ENCODE peak calls at places on chromosomes 5 and 9, in nine cellular contexts. Z, F, V, I, W, J, U, N and E are unnamed samples.

GRCh38 chr9:98834386-98834785 is 26.9 kb downstream of the GALNT12 start:
- DNase-seq in U (no peak), N (no peak), Z (no peak), V (no peak), I (no peak), J (no peak), W (no peak), F (no peak), E (no peak)

GRCh38 chr9:128094166-128094949 is 26.3 kb downstream of the SLC25A25 start:
- DNase-seq in U (peak; percentile 81), Z (peak; percentile 95), N (peak; percentile 96), F (peak; percentile 94), J (peak; percentile 89), V (peak; percentile 90), I (peak; percentile 95), W (peak; percentile 88), E (peak; percentile 99)

GRCh38 chr5:177447611-177448243 is 1.1 kb downstream of the PRR7 start:
- DNase-seq in W (no peak), I (peak; percentile 79), J (peak; percentile 73), Z (peak; percentile 92), V (peak; percentile 41), N (peak; percentile 76), F (peak; percentile 88), U (no peak), E (peak; percentile 95)

GRCh38 chr5:131521252-131521651 is 113.8 kb downstream of the RAPGEF6 start:
- DNase-seq in F (no peak), I (no peak), N (no peak), W (no peak), J (no peak), U (no peak), V (no peak), Z (no peak), E (no peak)

GRCh38 chr9:124685217-124685616 is 85.9 kb downstream of the NR6A1 start:
- DNase-seq in U (no peak), I (no peak), F (no peak), W (no peak), V (no peak), N (no peak), Z (peak; percentile 59), J (no peak), E (peak; percentile 66)

GRCh38 chr5:98913911-98914310 is 14.9 kb downstream of the CHD1 start:
- DNase-seq in N (no peak), F (no peak), U (no peak), V (no peak), Z (no peak), J (no peak), W (no peak), I (no peak), E (no peak)

GRCh38 chr9:85431396-85432102 is 310.2 kb downstream of the AGTPBP1 start:
- DNase-seq in F (no peak), W (no peak), U (no peak), J (no peak), Z (no peak), V (no peak), I (no peak), N (no peak), E (no peak)

GRCh38 chr5:158194561-158194961 is 335.6 kb upstream of the CLINT1 start:
- DNase-seq in F (no peak), U (no peak), Z (no peak), N (no peak), W (no peak), J (no peak), V (no peak), I (no peak), E (no peak)

GRCh38 chr5:51556833-51557232 is 173.6 kb downstream of the ISL1 start:
- DNase-seq in N (no peak), J (no peak), V (no peak), U (no peak), W (no peak), Z (no peak), F (no peak), I (no peak), E (no peak)

GRCh38 chr9:19232117-19232829 is 1.8 kb downstream of the DENND4C start:
- DNase-seq in W (no peak), Z (no peak), I (no peak), F (no peak), J (no peak), U (no peak), V (no peak), N (no peak), E (no peak)

GRCh38 chr5:91925249-91925648 is 542.1 kb upstream of the ARRDC3 start:
- DNase-seq in F (no peak), Z (no peak), U (no peak), J (no peak), N (no peak), V (no peak), W (no peak), I (no peak), E (no peak)
- TF ChIP-seq POLR2A in F (no peak), Z (no peak), U (no peak), J (no peak), N (no peak), V (no peak), W (no peak), I (no peak), E (no peak)

DNA sequence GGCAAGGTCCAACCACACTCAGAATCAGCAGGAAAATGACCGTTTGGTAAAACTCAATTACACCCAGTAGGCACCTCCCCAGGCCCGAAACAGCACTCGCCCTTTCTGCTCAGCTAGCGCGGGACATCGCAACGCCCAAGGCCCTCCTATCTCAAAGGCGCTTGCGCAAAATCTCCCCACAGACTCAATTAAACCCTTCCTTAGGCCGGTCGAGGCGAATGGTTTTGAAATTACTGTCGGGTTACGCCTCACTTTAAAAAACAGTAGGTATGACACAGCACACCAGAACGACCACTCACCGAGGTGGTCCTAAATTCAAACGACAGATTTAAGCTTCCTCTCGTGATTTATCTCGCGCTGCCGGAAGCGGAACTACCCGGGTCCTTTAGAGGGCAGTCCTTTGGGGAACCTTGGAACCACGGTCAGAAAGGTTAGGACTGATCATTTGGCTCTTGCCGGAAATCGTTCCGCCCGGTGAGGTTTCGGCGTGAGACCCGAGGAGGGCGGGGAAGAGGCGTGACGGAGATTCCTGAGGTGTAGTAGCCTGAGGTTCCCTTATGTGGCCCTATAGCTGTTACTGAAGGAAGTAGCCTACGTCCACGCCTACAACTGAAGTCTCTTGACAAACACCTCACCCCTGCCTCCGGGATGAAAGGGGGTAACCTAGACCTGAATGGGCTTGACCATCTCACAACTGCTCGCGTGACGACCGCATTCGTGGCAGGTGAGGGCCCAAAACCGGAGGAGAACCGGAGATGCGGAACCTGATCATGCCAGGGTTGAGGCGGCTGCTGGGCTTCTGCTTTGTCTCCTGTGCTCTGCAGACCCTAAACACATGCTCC is at the start of the genes GIN1 and PPIP5K2:
- DNase-seq in J (peak; percentile 99), F (peak; percentile 87), U (peak; percentile 86), W (peak; percentile 98), Z (peak; percentile 94), N (peak; percentile 97), V (peak; percentile 97), I (peak; percentile 96), E (peak; percentile 97)
- TF ChIP-seq CTCF in J (no peak), F (no peak), U (peak; percentile 39), W (no peak), Z (peak; percentile 26), N (no peak), V (no peak), I (no peak), E (no peak)

GRCh38 chr9:109914280-109915027 is 134.5 kb downstream of the PALM2AKAP2 start:
- DNase-seq in U (no peak), V (no peak), W (peak; percentile 22), Z (no peak), F (no peak), N (no peak), I (no peak), J (no peak), E (no peak)

GRCh38 chr9:109912726-109913460 is 132.9 kb downstream of the PALM2AKAP2 start:
- DNase-seq in F (no peak), U (no peak), I (no peak), W (no peak), N (no peak), Z (no peak), V (no peak), J (no peak), E (peak; percentile 34)

GRCh38 chr9:109910616-109911568 is 130.9 kb downstream of the PALM2AKAP2 start:
- DNase-seq in U (no peak), N (no peak), I (peak; percentile 42), F (peak; percentile 39), J (no peak), W (peak; percentile 60), Z (no peak), V (no peak), E (peak; percentile 61)

GRCh38 chr9:109912082-109912581 is 132.1 kb downstream of the PALM2AKAP2 start:
- DNase-seq in N (no peak), Z (no peak), W (no peak), F (no peak), J (no peak), V (no peak), I (no peak), U (no peak), E (no peak)

GRCh38 chr9:109913461-109913810 is 133.4 kb downstream of the PALM2AKAP2 start:
- DNase-seq in I (no peak), V (no peak), F (no peak), N (no peak), W (no peak), J (no peak), Z (no peak), U (no peak), E (no peak)
- H3K27ac ChIP-seq in I (peak overlapping the region; percentile 41), V (no peak overlapping the region), F (no peak overlapping the region), N (peak overlapping the region; percentile 74), W (peak overlapping the region; percentile 35), J (no peak overlapping the region), Z (no peak overlapping the region), U (no peak overlapping the region), E (no peak overlapping the region)

DNA sequence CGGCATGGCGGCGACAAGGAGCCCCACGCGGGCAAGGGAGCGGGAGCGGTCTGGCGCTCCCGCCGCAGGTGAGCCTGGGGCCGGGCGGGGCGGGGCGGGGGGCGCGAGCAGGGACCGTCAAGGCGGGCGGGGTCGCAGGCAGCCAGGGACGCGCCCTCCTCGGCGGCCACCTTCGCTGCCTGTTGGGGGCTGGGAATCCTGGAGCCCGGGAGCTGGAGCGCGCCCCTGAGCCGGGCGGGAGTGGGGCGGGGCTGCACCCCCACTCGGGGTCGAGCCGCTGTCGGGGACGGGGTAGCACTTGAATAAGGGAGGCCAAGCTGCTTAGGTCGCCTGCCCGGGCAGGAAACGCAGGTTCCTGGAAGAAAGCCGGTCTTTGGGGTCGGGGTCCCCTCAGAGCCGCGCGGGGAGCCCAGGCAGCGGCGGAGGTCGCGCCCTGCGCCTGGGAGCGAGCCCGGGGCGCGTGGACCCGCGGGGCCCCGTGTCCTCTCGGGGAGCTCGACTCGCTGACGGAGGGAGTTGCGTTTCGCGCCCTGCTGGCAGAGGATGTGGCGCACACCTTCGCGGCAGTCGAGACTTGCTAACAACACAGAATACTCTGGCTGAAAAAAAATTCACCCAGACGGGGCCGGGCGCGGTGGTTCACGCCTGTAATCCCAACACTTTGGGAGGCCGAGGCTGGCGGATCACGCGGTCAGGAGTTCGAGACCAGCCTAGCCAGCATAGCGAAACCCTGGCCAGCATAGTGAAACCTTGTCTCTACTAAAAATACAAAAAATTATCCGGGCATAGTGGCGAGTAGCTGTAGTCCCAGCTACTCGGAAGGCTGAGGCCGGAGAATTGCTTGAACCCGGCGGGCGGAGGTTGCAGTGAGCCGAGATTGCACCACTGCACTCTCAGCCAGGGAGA is 552 bp downstream of the OTULINL start:
- DNase-seq in Z (peak; percentile 74), W (peak; percentile 83), F (peak; percentile 45), I (peak; percentile 40), V (peak; percentile 46), U (no peak), J (peak; percentile 33), N (peak; percentile 81), E (peak; percentile 49)
- TF ChIP-seq POLR2A in Z (peak; percentile 46), W (peak; percentile 38), F (no peak), I (no peak), V (no peak), U (no peak), J (no peak), N (no peak), E (peak; percentile 9)